ENCODE peak calls at places on chromosome 13, in five cellular contexts. B, R, T, Q and F are unnamed samples.

GRCh38 chr13:94033098-94033497 is 446.4 kb downstream of the DCT start:
- DNase-seq in Q (no peak), R (no peak), B (no peak), T (no peak), F (no peak)

GRCh38 chr13:94224670-94225069 is 254.8 kb downstream of the DCT start:
- DNase-seq in B (no peak), T (no peak), R (no peak), Q (no peak), F (no peak)

GRCh38 chr13:111037838-111038397 is 77.2 kb upstream of the ARHGEF7 start:
- DNase-seq in R (no peak), T (no peak), B (no peak), Q (no peak), F (no peak)

GRCh38 chr13:100600915-100601314 is 12.3 kb upstream of the GGACT start:
- DNase-seq in Q (no peak), T (no peak), B (no peak), R (no peak), F (no peak)

GRCh38 chr13:50318887-50319286 is 303.6 kb downstream of the KCNRG start:
- DNase-seq in Q (no peak), R (no peak), T (no peak), B (no peak), F (no peak)

GRCh38 chr13:28231642-28232041 is 93.3 kb downstream of the PAN3 start:
- DNase-seq in R (no peak), T (no peak), B (no peak), Q (no peak), F (no peak)

GRCh38 chr13:82688400-82688999 is 1193.8 kb downstream of the SLITRK1 start:
- DNase-seq in Q (no peak), R (no peak), B (no peak), T (no peak), F (peak; percentile 39)

GRCh38 chr13:111061338-111062045 is 53.6 kb upstream of the ARHGEF7 start:
- DNase-seq in B (no peak), T (no peak), R (no peak), Q (no peak), F (no peak)

GRCh38 chr13:101267656-101268055 is 148.7 kb downstream of the NALCN start:
- DNase-seq in Q (no peak), R (no peak), T (no peak), B (no peak), F (no peak)

GRCh38 chr13:51125495-51126226 is 14.6 kb upstream of the C13orf42 start:
- DNase-seq in R (peak; percentile 42), Q (peak; percentile 17), B (peak; percentile 26), T (peak; percentile 47), F (peak; percentile 48)